ENCODE peak calls at places on chromosomes 13 and 19, in ten cellular contexts. Y is COR-L47; Q is kidney tubule cell; J is stimulated activated naive B cell treated with anti-CD40 and anti-IgM and Interleukin-4, amounts not matched to agents 10 μg/mL and 1 μg/mL and 100 μg/mL, for 72 hours; I is GM12891; U is NCI-H1105; T is EL; K is pancreas; F is stimulated activated CD8-positive, alpha-beta memory T cell treated with anti-CD3 and anti-CD28 coated beads, Interleukin-12 subunit alpha, Interleukin-12 subunit beta, amount 100 ng/mL, for 4 hours; V is HuH-7.5. E is an unnamed sample.

GRCh38 chr19:45517238-45517637 is 10.0 kb downstream of the VASP start:
- DNase-seq in Q (no peak), T (no peak), V (no peak), J (no peak), Y (no peak), F (no peak), K (no peak), I (no peak), U (no peak), E (no peak)

GRCh38 chr13:38888309-38888708 is 102.3 kb downstream of the STOML3 start:
- DNase-seq in I (no peak), U (no peak), T (peak), K (no peak), Q (peak), Y (no peak), F (no peak), V (no peak), J (no peak), E (no peak)

GRCh38 chr19:58054792-58055482 is 4.1 kb upstream of the ZNF135 start:
- DNase-seq in J (no peak), U (no peak), K (no peak), Y (peak), I (no peak), V (no peak), T (peak), F (no peak), Q (peak), E (no peak)

GRCh38 chr13:50543767-50544166 is 299.7 kb downstream of the DLEU7 start:
- DNase-seq in T (peak), K (no peak), F (no peak), U (no peak), J (no peak), Q (peak), I (no peak), V (no peak), Y (no peak), E (peak)

GRCh38 chr13:46546084-46546786 is 6.7 kb upstream of the LRCH1 start:
- DNase-seq in U (no peak), T (no peak), Y (no peak), J (no peak), Q (no peak), V (no peak), F (no peak), K (no peak), I (no peak), E (peak)

GRCh38 chr19:12346896-12347295 is 13.5 kb upstream of the ZNF563 start:
- DNase-seq in T (no peak), K (no peak), V (no peak), F (no peak), U (no peak), J (no peak), Y (no peak), I (no peak), Q (no peak), E (no peak)

GRCh38 chr13:114023716-114024602 is 50.1 kb upstream of the C13orf46 start:
- DNase-seq in Q (no peak), Y (no peak), I (no peak), F (no peak), V (no peak), K (peak), T (no peak), J (no peak), U (no peak), E (no peak)

GRCh38 chr13:31595568-31595967 is 143.8 kb upstream of the RXFP2 start:
- DNase-seq in K (no peak), T (no peak), F (no peak), V (no peak), I (no peak), U (no peak), Y (no peak), Q (no peak), J (no peak), E (no peak)

GRCh38 chr19:34324320-34324719 is 40.7 kb upstream of the GPI start:
- DNase-seq in K (no peak), Y (no peak), Q (no peak), J (no peak), I (no peak), U (no peak), V (no peak), T (no peak), F (no peak), E (no peak)

GRCh38 chr19:45968626-45969025 is 5.0 kb downstream of the NOVA2 start:
- DNase-seq in V (no peak), K (no peak), F (no peak), T (no peak), Q (no peak), Y (no peak), U (no peak), J (no peak), I (no peak), E (no peak)

GRCh38 chr13:109665781-109666249 is 120.6 kb downstream of the IRS2 start:
- DNase-seq in V (no peak), U (no peak), Y (no peak), K (no peak), Q (peak), J (no peak), I (no peak), T (no peak), F (no peak), E (no peak)

GRCh38 chr19:30662211-30662861 is 290.2 kb downstream of the ZNF536 start:
- DNase-seq in Y (no peak), I (no peak), U (peak), J (no peak), F (no peak), K (no peak), V (no peak), T (no peak), Q (peak), E (peak)

GRCh38 chr13:44815507-44816074 is 173.7 kb downstream of the NUFIP1 start:
- DNase-seq in U (no peak), T (peak), Y (no peak), V (peak), I (no peak), F (no peak), K (no peak), J (no peak), Q (peak), E (peak)

GRCh38 chr19:30123109-30123508 is 181.1 kb downstream of the URI1 start:
- DNase-seq in V (no peak), J (no peak), F (no peak), K (no peak), I (no peak), U (no peak), T (no peak), Q (no peak), Y (no peak), E (no peak)

GRCh38 chr19:45404557-45405434 is at the start of gene PPP1R13L:
- DNase-seq in F (no peak), V (peak), U (peak), T (peak), Y (peak), Q (peak), K (peak), I (no peak), J (peak), E (no peak)

GRCh38 chr13:47237571-47237970 is 340.7 kb upstream of the HTR2A start:
- DNase-seq in T (no peak), F (no peak), I (no peak), J (no peak), U (no peak), K (no peak), Q (no peak), V (no peak), Y (no peak), E (no peak)

GRCh38 chr13:68173111-68173510 is 943.0 kb upstream of the PCDH9 start:
- DNase-seq in U (no peak), T (no peak), V (no peak), K (no peak), F (no peak), J (no peak), Q (peak), Y (no peak), I (no peak), E (no peak)

GRCh38 chr19:54473071-54473941 is at the start of gene CDC42EP5:
- DNase-seq in V (no peak), U (no peak), F (no peak), T (peak), J (no peak), I (no peak), K (no peak), Q (peak), Y (no peak), E (no peak)

GRCh38 chr19:9584073-9584833 is at the start of gene ZNF121:
- DNase-seq in Q (peak), T (peak), J (peak), I (peak), V (peak), F (peak), Y (peak), K (peak), U (peak), E (peak)

GRCh38 chr13:67048793-67049150 is 181.4 kb downstream of the PCDH9 start:
- DNase-seq in F (no peak), I (no peak), T (peak), U (no peak), V (no peak), Y (no peak), J (no peak), K (no peak), Q (peak), E (no peak)

GRCh38 chr13:50357586-50358118 is 342.4 kb downstream of the KCNRG start:
- DNase-seq in V (no peak), Q (peak), F (no peak), I (no peak), Y (no peak), J (no peak), K (no peak), T (peak), U (peak), E (peak)

GRCh38 chr19:39308531-39309304 is 11.9 kb downstream of the LRFN1 start:
- DNase-seq in V (no peak), I (no peak), J (no peak), F (no peak), K (no peak), U (no peak), T (no peak), Q (no peak), Y (no peak), E (peak)

GRCh38 chr13:65593298-65593874 is 1636.8 kb downstream of the PCDH9 start:
- DNase-seq in I (no peak), T (no peak), V (no peak), Q (no peak), F (no peak), U (no peak), J (no peak), Y (no peak), K (no peak), E (no peak)

GRCh38 chr19:31257025-31257424 is 92.2 kb downstream of the TSHZ3 start:
- DNase-seq in V (no peak), F (no peak), K (no peak), T (no peak), Q (no peak), J (no peak), U (no peak), I (no peak), Y (no peak), E (no peak)

GRCh38 chr13:110616103-110617101 is 1.1 kb downstream of the NAXD start:
- DNase-seq in I (no peak), V (no peak), U (no peak), Q (peak), T (peak), K (peak), J (peak), Y (peak), F (peak), E (peak)

GRCh38 chr19:43707158-43707712 is 8.6 kb upstream of the IRGC start:
- DNase-seq in K (no peak), J (no peak), F (no peak), U (no peak), Q (no peak), I (no peak), T (no peak), V (no peak), Y (no peak), E (no peak)